ENCODE peak calls at places on chromosomes 13 and 19, in seven cellular contexts. D is effector CD4-positive, alpha-beta T cell; O is iris pigment epithelial cell; B is dorsolateral prefrontal cortex; G is osteoblast; T is transverse colon; U is H7. F is an unnamed sample.

GRCh38 chr13:88246239-88246638 is 575.1 kb downstream of the SLITRK5 start:
- DNase-seq in D (no peak), O (no peak), B (no peak), G (no peak), T (no peak), U (no peak), F (no peak)

GRCh38 chr13:36158606-36159005 is 27.4 kb upstream of the DCLK1 start:
- DNase-seq in D (no peak), O (peak; percentile 28), B (no peak), G (no peak), T (no peak), U (no peak), F (no peak)

GRCh38 chr13:109412232-109412935 is 374.0 kb downstream of the IRS2 start:
- DNase-seq in D (no peak), O (peak; percentile 72), B (peak; percentile 44), G (peak; percentile 42), T (peak; percentile 32), U (peak; percentile 21), F (peak; percentile 82)

GRCh38 chr19:57903298-57904174 is 12.9 kb downstream of the ZNF417 start:
- DNase-seq in D (no peak), O (peak; percentile 47), B (no peak), G (peak; percentile 83), T (no peak), U (peak; percentile 54), F (peak; percentile 63)

GRCh38 chr13:44680746-44681355 is 104.7 kb upstream of the TSC22D1 start:
- DNase-seq in D (no peak), O (no peak), B (no peak), G (peak; percentile 70), T (no peak), U (no peak), F (no peak)

GRCh38 chr13:22102237-22102636 is 431.4 kb downstream of the FGF9 start:
- DNase-seq in D (no peak), O (no peak), B (no peak), G (no peak), T (no peak), U (no peak), F (no peak)

GRCh38 chr19:41928754-41929535 is 696 bp upstream of the ERFL start:
- DNase-seq in D (no peak), O (no peak), B (no peak), G (peak; percentile 92), T (peak; percentile 55), U (peak; percentile 74), F (no peak)

GRCh38 chr13:44088911-44089851 is 209.5 kb downstream of the LACC1 start:
- DNase-seq in D (no peak), O (no peak), B (no peak), G (no peak), T (no peak), U (no peak), F (no peak)

GRCh38 chr19:27774827-27775226 is 1438.1 kb downstream of the UQCRFS1 start:
- DNase-seq in D (no peak), O (no peak), B (no peak), G (no peak), T (no peak), U (no peak), F (no peak)

F was measured in fibroblast of villous mesenchyme.